ENCODE peak calls at places on chromosome 10, in seven cellular contexts. X is left ventricle myocardium inferior, K is Calu3, S is prostate gland, G is cardiac muscle cell, W is GM20000, H is colonic mucosa. M is an unnamed sample.

GRCh38 chr10:126021833-126022500 is 125.6 kb downstream of the FANK1 start:
- DNase-seq in H (no peak), S (no peak), W (no peak), X (no peak), G (no peak), K (no peak), M (peak; percentile 6)

GRCh38 chr10:13485623-13486022 is 43.2 kb downstream of the BEND7 start:
- DNase-seq in G (peak; percentile 5), H (no peak), W (no peak), K (no peak), X (no peak), S (no peak), M (peak; percentile 1)

GRCh38 chr10:94760586-94761178 is 1.8 kb upstream of the CYP2C19 start:
- DNase-seq in K (no peak), W (no peak), G (no peak), S (no peak), X (no peak), H (no peak), M (no peak)

GRCh38 chr10:90302758-90303443 is 554.9 kb downstream of the HTR7 start:
- DNase-seq in H (no peak), W (no peak), G (no peak), X (no peak), S (no peak), K (no peak), M (no peak)

GRCh38 chr10:109974509-109975191 is 33.1 kb upstream of the ADD3 start:
- DNase-seq in W (no peak), G (no peak), K (no peak), H (peak; percentile 64), S (no peak), X (no peak), M (no peak)

GRCh38 chr10:129765664-129766550 is 198.2 kb downstream of the EBF3 start:
- DNase-seq in S (no peak), X (no peak), W (no peak), G (no peak), K (no peak), H (peak; percentile 12), M (no peak)

GRCh38 chr10:25130911-25131310 is 43.9 kb upstream of the GPR158 start:
- DNase-seq in S (no peak), W (no peak), H (no peak), X (no peak), K (no peak), G (no peak), M (no peak)

GRCh38 chr10:124092270-124093075 is 925 bp downstream of the CHST15 start:
- DNase-seq in K (peak; percentile 42), H (peak; percentile 57), W (peak; percentile 83), S (peak; percentile 40), X (peak; percentile 64), G (peak; percentile 62), M (peak; percentile 65)

GRCh38 chr10:17836917-17837316 is 27.8 kb downstream of the MRC1 start:
- DNase-seq in X (peak; percentile 18), G (peak; percentile 71), W (no peak), K (peak; percentile 25), H (peak; percentile 43), S (peak; percentile 15), M (peak; percentile 22)

GRCh38 chr10:131923059-131923756 is 22.4 kb downstream of the PPP2R2D start:
- DNase-seq in K (no peak), X (no peak), G (no peak), W (no peak), H (no peak), S (no peak), M (no peak)

GRCh38 chr10:1573981-1574380 is 163.3 kb downstream of the ADARB2 start:
- DNase-seq in X (no peak), W (no peak), K (no peak), G (no peak), H (no peak), S (no peak), M (no peak)

GRCh38 chr10:77673086-77673485 is 35.5 kb upstream of the KCNMA1 start:
- DNase-seq in S (no peak), K (no peak), H (no peak), G (no peak), W (no peak), X (no peak), M (peak; percentile 40)

GRCh38 chr10:72063703-72064391 is 24.5 kb downstream of the SPOCK2 start:
- DNase-seq in X (no peak), G (no peak), H (peak; percentile 73), W (no peak), S (no peak), K (no peak), M (peak; percentile 12)

GRCh38 chr10:96073722-96074121 is 30.3 kb downstream of the CCNJ start:
- DNase-seq in K (no peak), G (no peak), X (no peak), H (no peak), S (no peak), W (no peak), M (peak; percentile 68)

GRCh38 chr10:51269816-51270215 is 195.5 kb downstream of the PRKG1 start:
- DNase-seq in G (no peak), H (no peak), K (no peak), W (no peak), X (no peak), S (no peak), M (no peak)

GRCh38 chr10:13684252-13684791 is 97.6 kb downstream of the PRPF18 start:
- DNase-seq in G (no peak), W (no peak), H (peak; percentile 36), X (peak; percentile 88), K (no peak), S (peak; percentile 27), M (no peak)

DNA sequence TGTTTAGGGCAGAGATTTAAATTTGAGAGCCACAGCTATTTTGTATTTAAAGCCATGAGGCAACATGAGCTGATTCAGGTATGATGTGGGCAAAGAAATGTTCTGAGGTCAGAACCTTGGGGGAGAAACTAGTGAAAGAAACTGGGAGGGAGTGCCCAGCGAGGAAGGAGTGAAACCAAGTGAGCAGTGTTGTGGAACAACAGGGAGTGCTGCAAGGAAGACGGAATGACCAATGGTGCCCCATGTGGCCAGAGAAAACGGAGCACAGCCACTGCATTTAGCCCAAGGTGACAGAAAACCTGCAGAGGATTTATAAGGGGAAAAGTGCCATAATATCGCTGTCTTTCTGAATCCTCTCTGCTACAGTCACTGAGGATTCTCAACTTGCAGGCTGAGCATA is 777.2 kb downstream of the CCSER2 start:
- DNase-seq in X (no peak), W (no peak), S (no peak), G (peak; percentile 25), K (peak; percentile 2), H (no peak), M (peak; percentile 37)
- TF ChIP-seq CTCF in X (peak; percentile 32), W (no peak), S (no peak), G (no peak), K (no peak), H (no peak), M (no peak)

DNA sequence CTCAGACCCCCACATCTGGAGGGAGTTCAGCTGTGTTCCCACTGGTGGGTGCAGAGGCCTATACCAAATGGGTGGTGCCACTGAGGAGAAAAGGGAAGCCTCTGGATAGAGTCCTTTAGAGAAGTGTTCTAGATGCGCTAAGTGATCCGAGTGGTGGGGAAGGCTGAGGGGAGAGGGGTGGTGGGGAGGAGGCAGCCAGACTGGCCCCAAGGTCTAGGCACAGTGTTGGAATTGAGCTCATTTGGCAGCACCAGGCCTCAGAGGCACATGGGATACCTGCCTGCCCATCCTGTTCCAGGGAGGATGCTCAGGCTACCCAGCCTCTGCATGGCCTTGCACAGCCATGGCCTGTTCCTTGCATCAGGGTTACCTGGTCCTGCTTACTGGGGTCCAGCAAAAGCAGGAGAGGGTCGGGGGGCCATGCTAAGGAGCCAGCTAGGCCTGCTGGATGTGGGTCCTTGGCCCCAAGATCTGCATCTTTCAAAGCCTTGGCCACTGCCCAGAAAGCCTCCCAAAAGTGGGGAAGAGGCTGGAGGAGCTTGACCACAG is 99.6 kb downstream of the NEURL1 start:
- DNase-seq in W (no peak), G (no peak), S (no peak), X (no peak), H (no peak), K (no peak), M (no peak)
- TF ChIP-seq CTCF in W (no peak), G (no peak), S (no peak), X (no peak), H (no peak), K (no peak), M (no peak)

GRCh38 chr10:3757638-3758490 is 27.1 kb downstream of the KLF6 start:
- DNase-seq in K (no peak), X (no peak), S (no peak), W (peak; percentile 69), G (no peak), H (no peak), M (peak; percentile 91)

GRCh38 chr10:3754727-3755439 is 30.1 kb downstream of the KLF6 start:
- DNase-seq in K (peak; percentile 73), H (no peak), S (no peak), G (no peak), X (no peak), W (no peak), M (peak; percentile 96)

GRCh38 chr10:3756360-3756740 is 28.7 kb downstream of the KLF6 start:
- DNase-seq in W (no peak), G (no peak), S (no peak), X (no peak), K (no peak), H (no peak), M (no peak)

GRCh38 chr10:3757250-3757637 is 27.8 kb downstream of the KLF6 start:
- DNase-seq in H (no peak), X (no peak), S (no peak), K (no peak), W (no peak), G (no peak), M (no peak)

GRCh38 chr10:3755440-3756359 is 29.3 kb downstream of the KLF6 start:
- DNase-seq in K (no peak), H (no peak), G (peak; percentile 82), W (no peak), S (no peak), X (no peak), M (no peak)
- TF ChIP-seq CTCF in K (no peak), H (no peak), G (no peak), W (no peak), S (no peak), X (no peak), M (no peak)

GRCh38 chr10:118110750-118111149 is 64.0 kb upstream of the RAB11FIP2 start:
- DNase-seq in K (no peak), W (no peak), H (no peak), X (no peak), S (no peak), G (no peak), M (no peak)

GRCh38 chr10:118107541-118107940 is 60.8 kb upstream of the RAB11FIP2 start:
- DNase-seq in H (no peak), X (no peak), K (no peak), S (no peak), W (no peak), G (no peak), M (no peak)

GRCh38 chr10:118106426-118106825 is 59.7 kb upstream of the RAB11FIP2 start:
- DNase-seq in G (peak; percentile 23), X (no peak), K (peak; percentile 15), W (peak; percentile 16), S (no peak), H (peak; percentile 18), M (peak; percentile 49)

GRCh38 chr10:118108194-118109026 is 61.7 kb upstream of the RAB11FIP2 start:
- DNase-seq in S (peak; percentile 8), H (no peak), K (no peak), X (no peak), G (no peak), W (no peak), M (no peak)

DNA sequence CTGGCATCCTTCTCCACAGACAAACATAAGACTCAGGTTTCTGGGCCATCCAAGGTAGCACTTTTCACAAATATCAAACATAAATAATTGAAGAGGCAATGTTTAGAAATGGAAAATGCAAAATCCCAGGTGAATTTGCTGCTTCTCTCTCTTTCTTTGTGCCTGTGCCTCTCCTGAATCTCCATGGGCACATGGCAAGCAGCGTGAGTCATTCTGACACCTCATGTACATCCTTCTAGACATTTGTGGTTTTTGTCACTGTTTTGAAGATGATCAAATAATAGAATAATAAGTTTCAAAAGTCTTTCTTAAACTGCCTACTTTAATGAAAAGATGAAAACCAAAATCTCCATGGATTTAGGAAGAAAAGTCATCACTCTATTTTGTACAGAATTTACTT is 60.3 kb upstream of the RAB11FIP2 start:
- DNase-seq in K (no peak), X (no peak), S (no peak), H (no peak), G (no peak), W (no peak), M (peak; percentile 20)
- TF ChIP-seq CTCF in K (no peak), X (no peak), S (no peak), H (no peak), G (no peak), W (no peak), M (no peak)